ENCODE peak calls at places on chromosomes 12 and 14, in nine cellular contexts. A, R, J, E, K, O, F, C and P are unnamed samples.

GRCh38 chr12:88188180-88188579 is 46.1 kb downstream of the TMTC3 start:
- DNase-seq in A (no peak), J (no peak), O (no peak), K (no peak), R (peak; percentile 53), F (no peak), E (no peak), C (no peak), P (peak; percentile 19)

GRCh38 chr12:62767506-62767905 is 167.4 kb downstream of the PPM1H start:
- DNase-seq in R (peak; percentile 26), A (no peak), E (no peak), C (no peak), F (no peak), O (no peak), K (no peak), J (no peak), P (no peak)

GRCh38 chr12:2187195-2187963 is 134.6 kb downstream of the CACNA1C start:
- DNase-seq in E (no peak), R (no peak), C (no peak), A (no peak), K (no peak), O (no peak), J (no peak), F (no peak), P (no peak)

GRCh38 chr14:90846511-90846910 is 30.3 kb upstream of the TTC7B start:
- DNase-seq in R (no peak), A (no peak), J (no peak), O (no peak), F (no peak), K (no peak), E (no peak), C (no peak), P (no peak)

GRCh38 chr14:36512585-36513003 is 7.4 kb downstream of the NKX2-1 start:
- DNase-seq in F (no peak), R (no peak), J (no peak), C (no peak), E (no peak), O (no peak), A (no peak), K (no peak), P (no peak)

GRCh38 chr14:19900999-19901398 is 19.4 kb upstream of the OR4K5 start:
- DNase-seq in F (no peak), E (no peak), J (no peak), O (no peak), K (no peak), A (no peak), C (no peak), R (no peak), P (no peak)

GRCh38 chr14:22549981-22550670 is 38.9 kb downstream of the DAD1 start:
- DNase-seq in F (no peak), K (no peak), E (no peak), C (no peak), J (no peak), O (no peak), A (no peak), R (peak; percentile 81), P (no peak)

GRCh38 chr14:19920021-19920657 is at the start of gene OR4K5:
- DNase-seq in R (no peak), F (no peak), E (no peak), K (no peak), C (no peak), J (no peak), O (no peak), A (no peak), P (no peak)

DNA sequence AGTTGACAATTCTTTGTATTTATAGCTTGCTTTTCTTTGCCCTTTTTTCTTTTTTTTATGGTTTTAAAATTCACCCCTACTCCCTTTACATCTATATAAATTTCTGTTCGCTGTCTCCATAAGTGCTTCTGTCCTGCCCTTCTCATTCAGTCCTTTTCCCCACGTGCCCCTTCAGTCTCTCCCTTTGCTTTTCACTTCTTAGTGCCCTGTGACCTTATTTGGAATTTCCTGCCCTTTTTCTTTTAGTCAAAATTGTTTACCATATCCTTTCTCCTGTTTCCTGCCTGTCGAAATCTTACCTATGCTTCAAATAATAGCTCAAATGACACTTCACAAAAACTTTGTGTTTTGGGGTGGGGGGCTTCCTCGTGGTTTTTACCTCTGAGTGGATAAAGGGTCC is 6.0 kb downstream of the TMX1 start:
- DNase-seq in E (no peak), K (no peak), J (no peak), F (no peak), A (no peak), R (no peak), O (no peak), C (no peak), P (no peak)
- TF ChIP-seq CTCF in E (no peak), K (no peak), J (no peak), F (no peak), A (no peak), R (no peak), O (no peak), C (no peak), P (no peak)

DNA sequence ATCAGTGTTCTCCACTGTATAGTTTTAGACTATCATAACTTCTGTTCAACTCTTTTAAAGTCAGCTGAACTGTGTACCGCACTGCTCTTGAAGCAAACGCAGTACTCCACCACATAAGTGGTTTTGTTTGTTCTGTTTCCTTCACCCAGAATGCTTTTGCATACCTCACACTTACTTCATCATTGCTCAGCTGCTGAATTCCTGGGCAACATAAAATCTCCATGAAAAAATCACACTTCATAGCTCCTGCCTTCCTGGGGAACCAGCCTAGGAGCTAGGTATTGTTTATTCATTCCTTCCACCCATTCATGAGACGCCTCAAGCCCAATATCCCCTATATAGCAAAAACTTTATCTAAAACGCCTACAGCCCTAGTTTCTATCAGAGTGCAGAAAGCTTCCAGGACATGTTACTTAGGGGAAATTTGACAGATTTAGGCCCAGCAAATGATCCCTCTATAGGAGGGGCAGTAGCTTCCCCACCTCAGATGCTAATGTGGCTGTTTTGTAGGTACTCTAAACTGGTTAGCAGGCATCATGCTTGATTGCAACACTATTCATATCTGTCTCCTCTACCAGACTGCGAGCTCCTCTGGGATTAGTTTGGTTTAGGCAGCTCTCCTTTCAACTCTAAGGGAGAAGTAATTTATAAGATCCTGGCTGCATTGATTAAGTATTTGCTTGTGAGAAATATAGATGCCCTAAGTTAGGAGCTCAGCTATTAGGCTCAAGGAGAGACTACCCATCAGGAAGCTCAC is 44.5 kb downstream of the LRRC9 start:
- DNase-seq in E (no peak), F (no peak), J (no peak), A (peak; percentile 61), K (no peak), R (peak; percentile 21), O (no peak), C (no peak), P (no peak)
- H3K4me3 ChIP-seq in E (no peak overlapping the region), F (no peak overlapping the region), J (no peak overlapping the region), A (no peak overlapping the region), K (no peak overlapping the region), R (no peak overlapping the region), O (no peak overlapping the region), C (no peak overlapping the region), P (no peak overlapping the region)

GRCh38 chr14:54642950-54643695 is 76.2 kb downstream of the SAMD4A start:
- DNase-seq in C (no peak), E (no peak), J (no peak), K (no peak), A (peak; percentile 67), F (no peak), R (peak; percentile 73), O (no peak), P (no peak)
- TF ChIP-seq CTCF in C (no peak), E (no peak), J (peak; percentile 15), K (peak; percentile 26), A (peak; percentile 46), F (no peak), R (peak; percentile 66), O (no peak), P (peak; percentile 43)

DNA sequence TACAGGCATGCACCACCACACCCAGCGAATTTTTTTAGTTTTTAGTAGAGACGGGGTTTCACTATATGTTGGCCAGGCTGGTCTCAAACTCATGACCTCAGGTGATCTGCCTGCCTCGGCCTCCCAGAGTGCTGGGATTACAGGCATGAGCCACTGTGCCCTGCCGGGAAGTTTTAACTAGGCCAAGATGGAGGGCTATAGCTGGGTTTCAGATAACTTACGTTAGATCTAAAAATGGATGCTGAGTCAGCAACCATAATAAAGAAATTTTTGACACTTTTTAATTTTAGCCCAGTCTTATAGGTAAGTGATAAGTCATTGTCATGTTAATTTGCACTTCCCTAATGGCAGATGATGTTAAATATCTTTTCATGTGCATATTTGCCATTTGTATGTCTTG is 14.4 kb downstream of the ZDHHC17 start:
- DNase-seq in R (no peak), O (no peak), A (no peak), K (no peak), F (no peak), J (no peak), C (no peak), E (no peak), P (no peak)
- H3K4me3 ChIP-seq in R (no peak overlapping the region), O (no peak overlapping the region), A (no peak overlapping the region), K (no peak overlapping the region), F (no peak overlapping the region), J (no peak overlapping the region), C (no peak overlapping the region), E (no peak overlapping the region), P (no peak overlapping the region)